ENCODE peak calls at places on chromosomes 11 and 22, in nine cellular contexts. J is AG08395; N is nephron progenitor cell; K is stimulated activated CD8-positive, alpha-beta memory T cell treated with anti-CD3 and anti-CD28 coated beads, Interleukin-4, amount 100 ng/mL, for 1 hour; M is activated effector memory CD4-positive, alpha-beta T cell treated with Interleukin-2 at 50 U/mL for 16 hours; G is pancreas; Q is tibial artery; D is heart right ventricle; H is central memory CD4-positive, alpha-beta T cell. L is an unnamed sample.

GRCh38 chr22:31105282-31105929 is 2.0 kb downstream of the SELENOM start:
- DNase-seq in J (no peak), N (no peak), K (no peak), M (no peak), G (no peak), Q (no peak), D (peak; percentile 7), H (no peak), L (no peak)

GRCh38 chr11:8812438-8812837 is 98.6 kb upstream of the AKIP1 start:
- DNase-seq in J (no peak), N (no peak), K (no peak), M (no peak), G (peak; percentile 68), Q (peak; percentile 69), D (no peak), H (no peak), L (no peak)

GRCh38 chr11:19935507-19935906 is 222.9 kb downstream of the NAV2 start:
- DNase-seq in J (peak; percentile 86), N (no peak), K (no peak), M (no peak), G (no peak), Q (no peak), D (no peak), H (no peak), L (no peak)

GRCh38 chr11:122069946-122070345 is 46.1 kb downstream of the BLID start:
- DNase-seq in J (peak; percentile 72), N (peak; percentile 76), K (no peak), M (no peak), G (peak; percentile 26), Q (peak; percentile 75), D (peak; percentile 33), H (no peak), L (no peak)

GRCh38 chr11:102047305-102047924 is at the start of gene CFAP300:
- DNase-seq in J (peak; percentile 95), N (peak; percentile 88), K (no peak), M (peak; percentile 6), G (peak; percentile 62), Q (peak; percentile 93), D (peak; percentile 91), H (peak; percentile 29), L (no peak)

GRCh38 chr11:19769820-19770219 is 57.2 kb downstream of the NAV2 start:
- DNase-seq in J (peak; percentile 69), N (no peak), K (no peak), M (no peak), G (no peak), Q (no peak), D (no peak), H (no peak), L (no peak)

GRCh38 chr11:87301785-87302540 is 264.2 kb downstream of the TMEM135 start:
- DNase-seq in J (no peak), N (no peak), K (no peak), M (no peak), G (no peak), Q (no peak), D (no peak), H (no peak), L (no peak)

GRCh38 chr22:39232246-39232645 is 12.5 kb downstream of the PDGFB start:
- DNase-seq in J (no peak), N (no peak), K (no peak), M (no peak), G (no peak), Q (no peak), D (no peak), H (no peak), L (no peak)

GRCh38 chr11:87432006-87432405 is 394.3 kb downstream of the TMEM135 start:
- DNase-seq in J (peak; percentile 79), N (no peak), K (no peak), M (no peak), G (no peak), Q (no peak), D (no peak), H (no peak), L (no peak)

GRCh38 chr11:8728566-8728965 is 46.0 kb downstream of the RPL27A start:
- DNase-seq in J (no peak), N (no peak), K (no peak), M (no peak), G (no peak), Q (no peak), D (no peak), H (no peak), L (no peak)

GRCh38 chr11:92390783-92391182 is 166.2 kb downstream of the FAT3 start:
- DNase-seq in J (no peak), N (no peak), K (no peak), M (no peak), G (no peak), Q (no peak), D (no peak), H (no peak), L (no peak)

L was measured in LNCaP clone FGC.